ENCODE peak calls at places on chromosomes 3 and 15, in six cellular contexts. L is fibroblast of pulmonary artery, K is breast epithelium, G is Calu3, V is cardiac muscle cell, A is pancreas. T is an unnamed sample.

GRCh38 chr3:46660543-46661523 is 32.6 kb downstream of the ALS2CL start:
- DNase-seq in K (peak; percentile 53), L (no peak), V (no peak), G (no peak), A (peak; percentile 22), T (peak; percentile 64)

GRCh38 chr3:72213296-72214064 is 428.5 kb upstream of the PROK2 start:
- DNase-seq in V (no peak), K (no peak), A (no peak), G (no peak), L (peak; percentile 42), T (no peak)

GRCh38 chr3:157493627-157494550 is 9.3 kb downstream of the VEPH1 start:
- DNase-seq in A (no peak), L (peak; percentile 86), G (peak; percentile 36), V (peak; percentile 44), K (peak; percentile 31), T (no peak)

GRCh38 chr3:187403768-187404270 is 35.6 kb downstream of the RTP4 start:
- DNase-seq in V (no peak), K (no peak), G (peak; percentile 71), L (peak; percentile 93), A (no peak), T (no peak)

GRCh38 chr3:64140651-64141050 is 84.6 kb downstream of the PRICKLE2 start:
- DNase-seq in L (no peak), G (no peak), K (no peak), V (no peak), A (no peak), T (no peak)

GRCh38 chr3:108767258-108767657 is 10.0 kb upstream of the RETNLB start:
- DNase-seq in G (no peak), K (no peak), L (no peak), V (no peak), A (no peak), T (no peak)

GRCh38 chr15:40358492-40359353 is 704 bp downstream of the DISP2 start:
- DNase-seq in V (peak; percentile 35), L (no peak), A (peak; percentile 85), G (peak; percentile 33), K (no peak), T (no peak)

GRCh38 chr3:99579246-99579645 is 59.1 kb upstream of the COL8A1 start:
- DNase-seq in G (no peak), K (no peak), A (no peak), V (no peak), L (peak; percentile 64), T (no peak)

GRCh38 chr15:51917493-51917892 is 54.1 kb downstream of the LEO1 start:
- DNase-seq in K (no peak), V (peak; percentile 38), L (peak; percentile 46), G (peak; percentile 41), A (no peak), T (no peak)

GRCh38 chr3:151538706-151539403 is 78.0 kb upstream of the IGSF10 start:
- DNase-seq in V (peak; percentile 26), A (no peak), K (peak; percentile 40), L (no peak), G (no peak), T (no peak)

GRCh38 chr15:70210538-70210937 is 112.8 kb upstream of the TLE3 start:
- DNase-seq in K (no peak), G (no peak), L (no peak), V (no peak), A (no peak), T (no peak)
- TF ChIP-seq CTCF in K (no peak), G (no peak), L (peak; percentile 10), V (peak; percentile 5), A (no peak), T (no peak)

DNA sequence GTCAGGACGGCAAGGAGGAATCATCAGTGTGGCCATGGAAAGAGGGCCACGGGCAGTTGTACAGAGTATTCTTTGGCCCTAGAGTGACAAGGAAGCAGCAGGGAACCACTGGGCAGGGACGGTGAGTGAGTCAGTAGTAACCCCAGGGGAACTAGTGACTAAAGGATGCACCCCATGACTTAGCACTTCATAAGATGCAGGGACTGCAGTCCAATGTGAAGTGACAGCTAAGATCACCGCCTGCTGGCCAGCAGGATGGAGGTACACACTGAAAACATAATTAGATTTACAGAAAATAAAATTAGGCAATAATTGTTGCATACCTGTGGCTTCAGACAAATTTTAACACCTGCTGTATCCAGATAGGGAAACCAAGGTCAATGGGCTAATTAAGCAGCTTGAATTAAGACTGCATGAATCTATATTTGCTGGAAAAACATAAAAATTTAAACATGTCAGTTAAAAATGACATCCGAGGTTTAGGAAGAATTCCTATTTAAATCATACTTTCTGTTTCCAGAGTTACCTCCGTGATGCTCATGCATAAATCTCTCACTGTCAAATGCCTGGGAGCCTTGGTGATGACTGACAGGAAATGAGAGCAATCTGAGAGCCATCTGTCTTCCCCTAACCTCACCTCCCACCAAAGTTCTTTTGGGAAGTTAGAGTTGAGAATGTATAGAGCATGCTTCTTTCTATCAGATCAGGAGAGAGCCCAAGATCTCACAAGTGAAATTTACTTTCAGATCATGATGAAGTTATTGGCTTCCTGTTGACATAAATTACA is 56.5 kb downstream of the DCLK3 start:
- DNase-seq in L (peak; percentile 35), G (peak; percentile 28), V (no peak), K (no peak), A (no peak), T (no peak)
- TF ChIP-seq CTCF in L (peak; percentile 31), G (no peak), V (no peak), K (no peak), A (no peak), T (no peak)

GRCh38 chr3:178472941-178473340 is 63.3 kb upstream of the KCNMB2 start:
- DNase-seq in A (no peak), V (no peak), K (no peak), G (no peak), L (no peak), T (no peak)
- TF ChIP-seq CTCF in A (no peak), V (no peak), K (no peak), G (no peak), L (no peak), T (no peak)

GRCh38 chr3:10390641-10391373 is 69.9 kb upstream of the SEC13 start:
- DNase-seq in K (no peak), V (no peak), L (no peak), G (no peak), A (no peak), T (no peak)

GRCh38 chr3:10392906-10393461 is 72.1 kb upstream of the SEC13 start:
- DNase-seq in A (no peak), L (no peak), K (no peak), V (no peak), G (no peak), T (no peak)

GRCh38 chr3:10393514-10393913 is 72.6 kb upstream of the SEC13 start:
- DNase-seq in V (no peak), L (no peak), G (no peak), K (no peak), A (no peak), T (peak; percentile 67)

GRCh38 chr3:10391391-10391790 is 70.5 kb upstream of the SEC13 start:
- DNase-seq in K (no peak), V (no peak), G (no peak), L (no peak), A (no peak), T (no peak)

GRCh38 chr3:10392244-10392643 is 71.3 kb upstream of the SEC13 start:
- DNase-seq in G (no peak), K (no peak), L (no peak), A (no peak), V (peak; percentile 24), T (no peak)
- TF ChIP-seq CTCF in G (no peak), K (no peak), L (no peak), A (no peak), V (peak; percentile 10), T (no peak)

DNA sequence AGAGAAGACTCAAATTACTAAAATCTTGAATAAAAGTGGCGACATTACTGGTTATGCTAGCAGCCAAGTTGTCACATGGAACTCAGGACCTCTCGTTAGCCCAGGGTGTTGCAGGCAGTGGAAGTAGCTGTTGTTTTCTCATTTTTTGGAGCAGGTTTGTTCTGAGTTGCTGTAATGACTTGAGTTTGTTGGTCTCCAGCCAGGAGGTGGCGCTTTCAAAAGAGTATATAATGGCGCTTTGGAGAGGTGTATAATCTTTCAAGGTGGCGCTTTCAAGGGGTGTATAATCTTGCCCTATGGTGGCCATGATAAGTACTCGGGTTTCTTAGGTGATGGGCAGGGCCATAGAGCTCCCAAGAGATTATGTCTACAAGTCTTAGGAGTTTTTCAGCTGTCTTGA is 632.7 kb downstream of the NTRK3 start:
- DNase-seq in G (no peak), A (no peak), K (no peak), V (peak; percentile 18), L (no peak), T (no peak)
- TF ChIP-seq CTCF in G (no peak), A (no peak), K (no peak), V (peak; percentile 18), L (no peak), T (no peak)

DNA sequence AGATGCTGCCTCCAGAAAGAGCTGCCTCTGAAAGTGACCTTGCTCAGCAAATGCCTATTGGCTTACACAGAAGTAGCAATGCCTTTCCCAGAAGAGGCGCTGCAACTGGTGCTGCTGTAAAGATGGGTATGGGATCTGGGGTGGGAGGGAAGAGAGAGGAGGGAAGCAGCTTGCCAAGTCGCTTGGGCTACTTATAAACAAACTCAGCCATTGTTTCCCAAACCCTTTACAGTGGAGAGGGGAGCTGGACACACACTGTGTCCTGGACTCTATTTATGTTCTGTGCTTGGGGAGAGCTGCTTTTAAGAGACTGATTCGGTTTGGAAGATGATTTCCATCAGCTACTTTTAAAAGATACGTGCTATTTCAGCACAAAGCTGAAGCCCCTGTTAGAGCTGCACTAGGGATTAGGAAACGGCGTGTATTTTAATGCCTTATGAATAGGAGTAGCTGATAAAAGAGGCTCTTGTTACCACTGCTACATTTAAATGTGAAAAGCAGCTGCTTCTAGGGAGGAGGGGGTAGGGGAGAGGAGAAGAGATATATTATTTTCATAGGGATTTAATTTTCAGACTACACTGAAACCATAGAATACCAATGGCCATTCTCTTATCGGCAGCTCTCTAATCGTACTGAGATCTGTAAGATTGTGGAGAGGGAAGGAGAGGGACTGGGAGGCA is 440.6 kb downstream of the MCTP2 start:
- DNase-seq in K (no peak), A (no peak), V (peak; percentile 61), L (peak; percentile 38), G (no peak), T (no peak)
- TF ChIP-seq CTCF in K (no peak), A (no peak), V (no peak), L (no peak), G (no peak), T (no peak)

DNA sequence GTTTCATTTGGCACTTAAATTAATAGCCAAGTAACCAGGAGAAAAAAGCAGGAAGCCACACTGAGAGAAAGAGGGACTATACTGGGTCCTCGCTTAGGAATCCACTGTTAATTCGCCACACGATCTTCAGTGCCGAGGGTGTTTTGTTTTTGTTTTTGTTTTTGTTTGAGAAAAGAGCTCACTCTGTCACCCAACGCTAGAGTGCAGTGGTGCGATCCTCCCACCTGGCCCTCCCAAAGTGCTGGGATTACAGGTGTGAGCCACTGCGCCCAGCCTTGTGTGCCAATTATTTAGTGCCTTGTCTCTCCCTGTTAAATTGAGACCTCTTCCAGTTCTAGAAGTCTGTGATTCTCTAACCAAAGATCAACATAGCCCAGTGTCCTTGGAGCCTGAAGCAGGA is 53.8 kb upstream of the TPM1 start:
- DNase-seq in K (no peak), L (no peak), V (no peak), G (no peak), A (no peak), T (no peak)
- TF ChIP-seq CTCF in K (no peak), L (no peak), V (no peak), G (no peak), A (no peak), T (no peak)

T was measured in suprapubic skin.